ENCODE peak calls at places on chromosomes 5 and 9, in seven cellular contexts. K is choroid plexus epithelial cell; Z is activated CD4-positive, alpha-beta T cell treated with anti-CD3 and anti-CD28 coated beads for 24 hours; A is activated CD8-positive, alpha-beta memory T cell treated with anti-CD3 and anti-CD28 coated beads for 24 hours; G is non-pigmented ciliary epithelial cell; O is NCI-H1092 treated with DMSO at 0.1 percent for 48 hours; R is T follicular helper cell. N is an unnamed sample.

GRCh38 chr9:12972608-12973589 is 198.1 kb downstream of the LURAP1L start:
- DNase-seq in Z (no peak), G (no peak), K (no peak), O (no peak), R (no peak), A (no peak), N (peak)

GRCh38 chr5:158970569-158971014 is 129.1 kb downstream of the EBF1 start:
- DNase-seq in O (no peak), Z (no peak), R (no peak), K (no peak), A (no peak), G (no peak), N (no peak)

GRCh38 chr5:145764325-145764724 is 70.8 kb downstream of the PRELID2 start:
- DNase-seq in G (no peak), A (no peak), K (peak), R (no peak), O (no peak), Z (no peak), N (no peak)

GRCh38 chr5:150777685-150778084 is 872 bp upstream of the SMIM3 start:
- DNase-seq in K (no peak), O (no peak), G (no peak), Z (no peak), R (no peak), A (no peak), N (peak)

GRCh38 chr5:42680035-42680434 is 76.6 kb upstream of the CCDC152 start:
- DNase-seq in Z (no peak), R (no peak), K (no peak), O (no peak), A (no peak), G (no peak), N (no peak)

GRCh38 chr9:19102181-19102630 is 498 bp downstream of the HAUS6 start:
- DNase-seq in K (no peak), R (no peak), A (peak), O (peak), G (no peak), Z (no peak), N (peak)

GRCh38 chr5:134135091-134135655 is 20.7 kb downstream of the TCF7 start:
- DNase-seq in G (no peak), Z (no peak), K (no peak), R (no peak), O (no peak), A (peak), N (no peak)

GRCh38 chr5:1216211-1216917 is 8.8 kb upstream of the SLC6A18 start:
- DNase-seq in G (no peak), A (no peak), K (no peak), O (no peak), R (no peak), Z (no peak), N (no peak)

GRCh38 chr5:137122075-137122474 is 377.1 kb downstream of the SPOCK1 start:
- DNase-seq in O (peak), K (no peak), G (no peak), R (no peak), Z (no peak), A (no peak), N (no peak)

N was measured in amniotic epithelial cell.